ENCODE peak calls at places on chromosomes 13 and 19, in seven cellular contexts. One of them, this sample, is unnamed.

GRCh38 chr19:30229524-30230174 is 142.5 kb upstream of the ZNF536 start:
- ATAC-seq in CD4-positive, alpha-beta T cell: no peak
- ATAC-seq in activated CD8-positive, alpha-beta memory T cell treated with anti-CD3 and anti-CD28 coated beads, Interleukin-2, amount 10 ng/mL, durations not matched to agents 7 days and 5 days: no peak
- ATAC-seq in activated naive CD4-positive, alpha-beta T cell treated with anti-CD3 and anti-CD28 coated beads, Interleukin-2, amount 50 U/mL, for 72 hours: no peak
- ATAC-seq in foreskin keratinocyte: no peak
- ATAC-seq in aorta: no peak
- ATAC-seq in CD8-positive, alpha-beta T cell: no peak
- ATAC-seq in this sample: no peak

GRCh38 chr19:21604351-21604926 is 99.0 kb downstream of the ZNF429 start:
- ATAC-seq in activated naive CD4-positive, alpha-beta T cell treated with anti-CD3 and anti-CD28 coated beads, Interleukin-2, amount 50 U/mL, for 72 hours: peak
- ATAC-seq in activated CD8-positive, alpha-beta memory T cell treated with anti-CD3 and anti-CD28 coated beads, Interleukin-2, amount 10 ng/mL, durations not matched to agents 7 days and 5 days: no peak
- ATAC-seq in aorta: no peak
- ATAC-seq in CD8-positive, alpha-beta T cell: peak
- ATAC-seq in CD4-positive, alpha-beta T cell: peak
- ATAC-seq in foreskin keratinocyte: no peak
- ATAC-seq in this sample: peak

GRCh38 chr13:91357613-91358383 is 10.3 kb downstream of the MIR17HG start:
- ATAC-seq in aorta: no peak
- ATAC-seq in foreskin keratinocyte: no peak
- ATAC-seq in CD8-positive, alpha-beta T cell: no peak
- ATAC-seq in CD4-positive, alpha-beta T cell: no peak
- ATAC-seq in activated naive CD4-positive, alpha-beta T cell treated with anti-CD3 and anti-CD28 coated beads, Interleukin-2, amount 50 U/mL, for 72 hours: no peak
- ATAC-seq in activated CD8-positive, alpha-beta memory T cell treated with anti-CD3 and anti-CD28 coated beads, Interleukin-2, amount 10 ng/mL, durations not matched to agents 7 days and 5 days: no peak
- ATAC-seq in this sample: no peak

GRCh38 chr13:33262069-33262487 is 23.5 kb downstream of the STARD13 start:
- ATAC-seq in CD8-positive, alpha-beta T cell: no peak
- ATAC-seq in foreskin keratinocyte: peak
- ATAC-seq in CD4-positive, alpha-beta T cell: no peak
- ATAC-seq in activated naive CD4-positive, alpha-beta T cell treated with anti-CD3 and anti-CD28 coated beads, Interleukin-2, amount 50 U/mL, for 72 hours: no peak
- ATAC-seq in activated CD8-positive, alpha-beta memory T cell treated with anti-CD3 and anti-CD28 coated beads, Interleukin-2, amount 10 ng/mL, durations not matched to agents 7 days and 5 days: no peak
- ATAC-seq in aorta: no peak
- ATAC-seq in this sample: peak

GRCh38 chr13:109211616-109212015 is 574.8 kb downstream of the IRS2 start:
- ATAC-seq in activated naive CD4-positive, alpha-beta T cell treated with anti-CD3 and anti-CD28 coated beads, Interleukin-2, amount 50 U/mL, for 72 hours: no peak
- ATAC-seq in activated CD8-positive, alpha-beta memory T cell treated with anti-CD3 and anti-CD28 coated beads, Interleukin-2, amount 10 ng/mL, durations not matched to agents 7 days and 5 days: no peak
- ATAC-seq in CD8-positive, alpha-beta T cell: no peak
- ATAC-seq in foreskin keratinocyte: peak
- ATAC-seq in aorta: no peak
- ATAC-seq in CD4-positive, alpha-beta T cell: no peak
- ATAC-seq in this sample: no peak

GRCh38 chr13:21948781-21949474 is 278.1 kb downstream of the FGF9 start:
- ATAC-seq in CD4-positive, alpha-beta T cell: no peak
- ATAC-seq in aorta: no peak
- ATAC-seq in activated CD8-positive, alpha-beta memory T cell treated with anti-CD3 and anti-CD28 coated beads, Interleukin-2, amount 10 ng/mL, durations not matched to agents 7 days and 5 days: no peak
- ATAC-seq in foreskin keratinocyte: no peak
- ATAC-seq in activated naive CD4-positive, alpha-beta T cell treated with anti-CD3 and anti-CD28 coated beads, Interleukin-2, amount 50 U/mL, for 72 hours: no peak
- ATAC-seq in CD8-positive, alpha-beta T cell: no peak
- ATAC-seq in this sample: no peak

GRCh38 chr19:3456925-3457530 is 23.3 kb downstream of the SMIM24 start:
- ATAC-seq in activated CD8-positive, alpha-beta memory T cell treated with anti-CD3 and anti-CD28 coated beads, Interleukin-2, amount 10 ng/mL, durations not matched to agents 7 days and 5 days: no peak
- ATAC-seq in CD8-positive, alpha-beta T cell: no peak
- ATAC-seq in aorta: no peak
- ATAC-seq in activated naive CD4-positive, alpha-beta T cell treated with anti-CD3 and anti-CD28 coated beads, Interleukin-2, amount 50 U/mL, for 72 hours: no peak
- ATAC-seq in CD4-positive, alpha-beta T cell: no peak
- ATAC-seq in foreskin keratinocyte: no peak
- ATAC-seq in this sample: no peak

GRCh38 chr19:52742516-52742915 is 7.7 kb upstream of the ZNF611 start:
- ATAC-seq in CD8-positive, alpha-beta T cell: peak
- ATAC-seq in CD4-positive, alpha-beta T cell: peak
- ATAC-seq in foreskin keratinocyte: no peak
- ATAC-seq in activated CD8-positive, alpha-beta memory T cell treated with anti-CD3 and anti-CD28 coated beads, Interleukin-2, amount 10 ng/mL, durations not matched to agents 7 days and 5 days: no peak
- ATAC-seq in aorta: no peak
- ATAC-seq in activated naive CD4-positive, alpha-beta T cell treated with anti-CD3 and anti-CD28 coated beads, Interleukin-2, amount 50 U/mL, for 72 hours: peak
- ATAC-seq in this sample: peak

GRCh38 chr19:33630880-33631627 is 9.3 kb downstream of the CHST8 start:
- ATAC-seq in CD8-positive, alpha-beta T cell: no peak
- ATAC-seq in foreskin keratinocyte: no peak
- ATAC-seq in activated CD8-positive, alpha-beta memory T cell treated with anti-CD3 and anti-CD28 coated beads, Interleukin-2, amount 10 ng/mL, durations not matched to agents 7 days and 5 days: no peak
- ATAC-seq in CD4-positive, alpha-beta T cell: no peak
- ATAC-seq in aorta: no peak
- ATAC-seq in activated naive CD4-positive, alpha-beta T cell treated with anti-CD3 and anti-CD28 coated beads, Interleukin-2, amount 50 U/mL, for 72 hours: no peak
- ATAC-seq in this sample: no peak

GRCh38 chr13:24168392-24168750 is 7.9 kb downstream of the SPATA13 start:
- ATAC-seq in activated naive CD4-positive, alpha-beta T cell treated with anti-CD3 and anti-CD28 coated beads, Interleukin-2, amount 50 U/mL, for 72 hours: peak
- ATAC-seq in CD8-positive, alpha-beta T cell: no peak
- ATAC-seq in activated CD8-positive, alpha-beta memory T cell treated with anti-CD3 and anti-CD28 coated beads, Interleukin-2, amount 10 ng/mL, durations not matched to agents 7 days and 5 days: peak
- ATAC-seq in CD4-positive, alpha-beta T cell: no peak
- ATAC-seq in aorta: no peak
- ATAC-seq in foreskin keratinocyte: no peak
- ATAC-seq in this sample: peak

GRCh38 chr19:5940260-5941208 is 26.5 kb downstream of the CAPS start:
- ATAC-seq in activated naive CD4-positive, alpha-beta T cell treated with anti-CD3 and anti-CD28 coated beads, Interleukin-2, amount 50 U/mL, for 72 hours: no peak
- ATAC-seq in CD4-positive, alpha-beta T cell: no peak
- ATAC-seq in aorta: no peak
- ATAC-seq in CD8-positive, alpha-beta T cell: no peak
- ATAC-seq in activated CD8-positive, alpha-beta memory T cell treated with anti-CD3 and anti-CD28 coated beads, Interleukin-2, amount 10 ng/mL, durations not matched to agents 7 days and 5 days: no peak
- ATAC-seq in foreskin keratinocyte: no peak
- ATAC-seq in this sample: no peak

GRCh38 chr13:86585826-86586225 is 786.6 kb upstream of the SLITRK6 start:
- ATAC-seq in CD4-positive, alpha-beta T cell: no peak
- ATAC-seq in activated naive CD4-positive, alpha-beta T cell treated with anti-CD3 and anti-CD28 coated beads, Interleukin-2, amount 50 U/mL, for 72 hours: no peak
- ATAC-seq in foreskin keratinocyte: no peak
- ATAC-seq in activated CD8-positive, alpha-beta memory T cell treated with anti-CD3 and anti-CD28 coated beads, Interleukin-2, amount 10 ng/mL, durations not matched to agents 7 days and 5 days: no peak
- ATAC-seq in CD8-positive, alpha-beta T cell: no peak
- ATAC-seq in aorta: no peak
- ATAC-seq in this sample: no peak

GRCh38 chr13:90717451-90717936 is 630.0 kb upstream of the MIR17HG start:
- ATAC-seq in CD4-positive, alpha-beta T cell: no peak
- ATAC-seq in foreskin keratinocyte: peak
- ATAC-seq in activated naive CD4-positive, alpha-beta T cell treated with anti-CD3 and anti-CD28 coated beads, Interleukin-2, amount 50 U/mL, for 72 hours: no peak
- ATAC-seq in activated CD8-positive, alpha-beta memory T cell treated with anti-CD3 and anti-CD28 coated beads, Interleukin-2, amount 10 ng/mL, durations not matched to agents 7 days and 5 days: no peak
- ATAC-seq in aorta: no peak
- ATAC-seq in CD8-positive, alpha-beta T cell: no peak
- ATAC-seq in this sample: no peak

GRCh38 chr13:44340508-44340907 is 33.1 kb upstream of the SERP2 start:
- ATAC-seq in foreskin keratinocyte: no peak
- ATAC-seq in CD4-positive, alpha-beta T cell: no peak
- ATAC-seq in aorta: no peak
- ATAC-seq in activated CD8-positive, alpha-beta memory T cell treated with anti-CD3 and anti-CD28 coated beads, Interleukin-2, amount 10 ng/mL, durations not matched to agents 7 days and 5 days: no peak
- ATAC-seq in activated naive CD4-positive, alpha-beta T cell treated with anti-CD3 and anti-CD28 coated beads, Interleukin-2, amount 50 U/mL, for 72 hours: no peak
- ATAC-seq in CD8-positive, alpha-beta T cell: no peak
- ATAC-seq in this sample: no peak

This sample was measured in activated T-helper 17 cell treated with anti-CD3 and anti-CD28 coated beads, Interleukin-2, amount 50 U/mL, for 72 hours.